ENCODE peak calls at places on chromosome 4, in ten cellular contexts. T is NCI-H2081; B is NCI-H2171 treated with DMSO at 0.1 percent for 48 hours; P is G401; N is activated CD8-positive, alpha-beta memory T cell treated with anti-CD3 and anti-CD28 coated beads for 48 hours; M is Daoy; V is CMK; S is astrocyte of the cerebellum; C is NCI-H187 treated with DMSO at 0.1 percent for 48 hours; J is A549. L is an unnamed sample.

GRCh38 chr4:138668309-138668708 is 347.3 kb upstream of the NOCT start:
- DNase-seq in T (no peak), B (no peak), P (no peak), N (no peak), M (no peak), V (no peak), S (no peak), C (no peak), J (no peak), L (no peak)

GRCh38 chr4:3807861-3808521 is 41.8 kb downstream of the ADRA2C start:
- DNase-seq in T (no peak), B (no peak), P (no peak), N (no peak), M (no peak), V (no peak), S (no peak), C (no peak), J (no peak), L (no peak)

GRCh38 chr4:99610605-99611172 is 36.1 kb downstream of the MTTP start:
- DNase-seq in T (no peak), B (no peak), P (no peak), N (no peak), M (no peak), V (no peak), S (peak), C (no peak), J (no peak), L (peak)

GRCh38 chr4:7960790-7961655 is 21.4 kb upstream of the AFAP1 start:
- DNase-seq in T (no peak), B (no peak), P (no peak), N (peak), M (peak), V (no peak), S (peak), C (no peak), J (peak), L (peak)

GRCh38 chr4:78704981-78705757 is 71.0 kb upstream of the BMP2K start:
- DNase-seq in T (no peak), B (no peak), P (no peak), N (no peak), M (no peak), V (no peak), S (peak), C (no peak), J (peak), L (peak)

GRCh38 chr4:67573193-67573592 is 14.7 kb downstream of the STAP1 start:
- DNase-seq in T (no peak), B (no peak), P (no peak), N (no peak), M (no peak), V (no peak), S (no peak), C (no peak), J (no peak), L (no peak)

GRCh38 chr4:139609647-139610046 is 53.6 kb upstream of the SETD7 start:
- DNase-seq in T (no peak), B (no peak), P (no peak), N (no peak), M (peak), V (no peak), S (no peak), C (no peak), J (peak), L (peak)

GRCh38 chr4:41413670-41414069 is 124.3 kb upstream of the LIMCH1 start:
- DNase-seq in T (no peak), B (no peak), P (no peak), N (no peak), M (peak), V (peak), S (peak), C (peak), J (no peak), L (peak)

GRCh38 chr4:1187182-1187581 is 14.8 kb upstream of the SPON2 start:
- DNase-seq in T (no peak), B (no peak), P (no peak), N (no peak), M (peak), V (no peak), S (no peak), C (no peak), J (no peak), L (no peak)

GRCh38 chr4:184574861-184575260 is 74.4 kb downstream of the CASP3 start:
- DNase-seq in T (no peak), B (no peak), P (no peak), N (no peak), M (no peak), V (no peak), S (no peak), C (no peak), J (no peak), L (no peak)

GRCh38 chr4:121669163-121669550 is 27.6 kb downstream of the ANXA5 start:
- DNase-seq in T (no peak), B (no peak), P (no peak), N (no peak), M (peak), V (no peak), S (no peak), C (no peak), J (no peak), L (no peak)

GRCh38 chr4:118351851-118352827 is 664 bp downstream of the PRSS12 start:
- DNase-seq in T (no peak), B (no peak), P (peak), N (no peak), M (peak), V (no peak), S (peak), C (no peak), J (peak), L (no peak)

GRCh38 chr4:146637853-146638800 is 566 bp upstream of the POU4F2 start:
- DNase-seq in T (peak), B (no peak), P (no peak), N (no peak), M (no peak), V (no peak), S (no peak), C (no peak), J (no peak), L (no peak)

GRCh38 chr4:106893395-106893881 is 142.7 kb downstream of the DKK2 start:
- DNase-seq in T (no peak), B (no peak), P (no peak), N (no peak), M (no peak), V (no peak), S (no peak), C (no peak), J (no peak), L (no peak)

GRCh38 chr4:188941524-188942109 is 802.4 kb downstream of the TRIML1 start:
- DNase-seq in T (no peak), B (no peak), P (no peak), N (no peak), M (peak), V (no peak), S (peak), C (no peak), J (peak), L (peak)

GRCh38 chr4:101597204-101597603 is 193.3 kb upstream of the BANK1 start:
- DNase-seq in T (no peak), B (no peak), P (no peak), N (no peak), M (no peak), V (no peak), S (no peak), C (no peak), J (no peak), L (no peak)

GRCh38 chr4:68896749-68897148 is 54.9 kb downstream of the UGT2A3 start:
- DNase-seq in T (no peak), B (no peak), P (no peak), N (no peak), M (no peak), V (no peak), S (no peak), C (no peak), J (no peak), L (no peak)

GRCh38 chr4:26322349-26322748 is 1.5 kb downstream of the RBPJ start:
- DNase-seq in T (no peak), B (no peak), P (no peak), N (no peak), M (no peak), V (no peak), S (no peak), C (no peak), J (no peak), L (no peak)

GRCh38 chr4:169253087-169253675 is 17.6 kb downstream of the SH3RF1 start:
- DNase-seq in T (no peak), B (peak), P (no peak), N (no peak), M (no peak), V (no peak), S (no peak), C (no peak), J (no peak), L (peak)

L was measured in retinal pigment epithelial cell.